ENCODE peak calls at places on chromosomes 7 and 10, in seven cellular contexts. R, C, F, S, T, W and X are unnamed samples. For H3K4me1, the result is how much of the 10 kb centered on the place peaks cover.

GRCh38 chr7:151890355-151891004 is 13.6 kb upstream of the PRKAG2 start:
- DNase-seq in C (peak), T (no peak), W (no peak), F (no peak), R (no peak), S (no peak), X (no peak)

GRCh38 chr10:62850646-62851045 is 34.5 kb upstream of the EGR2 start:
- DNase-seq in T (no peak), R (no peak), F (no peak), C (no peak), S (peak), W (no peak), X (no peak)

GRCh38 chr7:74544706-74545469 is 91.2 kb downstream of the GTF2IRD1 start:
- DNase-seq in C (peak), R (peak), F (peak), T (peak), S (peak), W (peak), X (peak)

GRCh38 chr10:92327445-92328433 is 36.8 kb downstream of the MARCHF5 start:
- DNase-seq in T (no peak), W (peak), C (no peak), R (no peak), S (no peak), F (no peak), X (no peak)

GRCh38 chr10:43252166-43252784 is 14.6 kb downstream of the RASGEF1A start:
- DNase-seq in T (no peak), W (no peak), S (no peak), F (no peak), R (no peak), C (peak), X (no peak)

GRCh38 chr10:2949948-2950354 is 117.4 kb upstream of the PFKP start:
- DNase-seq in R (no peak), F (peak), S (no peak), W (no peak), T (no peak), C (no peak), X (no peak)

GRCh38 chr7:55474944-55475911 is 97.1 kb downstream of the VOPP1 start:
- DNase-seq in R (no peak), W (no peak), F (no peak), S (no peak), T (no peak), C (peak), X (no peak)

GRCh38 chr10:75356484-75356883 is 45.1 kb downstream of the ZNF503 start:
- DNase-seq in F (no peak), R (no peak), W (no peak), T (no peak), S (peak), C (no peak), X (no peak)

GRCh38 chr10:125257521-125258105 is 97.2 kb upstream of the CTBP2 start:
- DNase-seq in S (no peak), C (no peak), F (no peak), T (no peak), W (peak), R (peak), X (no peak)

GRCh38 chr10:51980752-51981151 is 281.4 kb upstream of the CSTF2T start:
- DNase-seq in C (no peak), T (no peak), W (no peak), S (no peak), F (no peak), R (no peak), X (no peak)

GRCh38 chr7:101133621-101134398 is 6.9 kb downstream of the SERPINE1 start:
- DNase-seq in R (no peak), F (peak), C (no peak), T (peak), S (no peak), W (peak), X (no peak)

GRCh38 chr7:126937196-126937595 is 315.5 kb downstream of the GRM8 start:
- DNase-seq in R (no peak), W (no peak), C (no peak), S (no peak), T (no peak), F (no peak), X (no peak)

GRCh38 chr10:100364735-100365391 is 17.8 kb downstream of the SCD start:
- DNase-seq in T (peak), S (peak), R (no peak), W (peak), F (peak), C (peak), X (no peak)

GRCh38 chr10:15863733-15864132 is 3.4 kb upstream of the MINDY3 start:
- DNase-seq in F (no peak), C (no peak), T (no peak), R (no peak), W (no peak), S (no peak), X (no peak)

GRCh38 chr7:47520408-47520807 is 61.5 kb downstream of the TNS3 start:
- DNase-seq in R (no peak), T (peak), W (no peak), F (peak), C (no peak), S (no peak), X (no peak)

GRCh38 chr7:35555386-35555785 is 139.5 kb downstream of the HERPUD2 start:
- DNase-seq in R (no peak), F (no peak), S (no peak), W (no peak), C (no peak), T (no peak), X (no peak)

GRCh38 chr7:82507976-82508677 is 64.5 kb upstream of the CACNA2D1 start:
- DNase-seq in C (peak), W (no peak), R (peak), T (no peak), S (no peak), F (no peak), X (no peak)

GRCh38 chr7:142854505-142855400 is at the start of gene EPHB6:
- DNase-seq in T (peak), S (peak), C (peak), W (peak), F (peak), R (peak), X (peak)

GRCh38 chr7:7272294-7272693 is 90.0 kb downstream of the C1GALT1 start:
- DNase-seq in F (peak), C (no peak), T (no peak), R (no peak), W (peak), S (no peak), X (no peak)

GRCh38 chr7:7271094-7271874 is 88.9 kb downstream of the C1GALT1 start:
- DNase-seq in S (peak), C (no peak), R (no peak), W (peak), T (no peak), F (no peak), X (no peak)

GRCh38 chr7:7276151-7276550 is 93.8 kb downstream of the C1GALT1 start:
- DNase-seq in R (no peak), S (no peak), C (no peak), T (no peak), F (no peak), W (no peak), X (no peak)

GRCh38 chr7:7274782-7275181 is 92.4 kb downstream of the C1GALT1 start:
- DNase-seq in R (no peak), F (peak), W (peak), C (no peak), S (peak), T (no peak), X (no peak)
- H3K4ac ChIP-seq in R (no peak), F (no peak), W (no peak), C (no peak), S (no peak), T (no peak), X (no peak)

DNA sequence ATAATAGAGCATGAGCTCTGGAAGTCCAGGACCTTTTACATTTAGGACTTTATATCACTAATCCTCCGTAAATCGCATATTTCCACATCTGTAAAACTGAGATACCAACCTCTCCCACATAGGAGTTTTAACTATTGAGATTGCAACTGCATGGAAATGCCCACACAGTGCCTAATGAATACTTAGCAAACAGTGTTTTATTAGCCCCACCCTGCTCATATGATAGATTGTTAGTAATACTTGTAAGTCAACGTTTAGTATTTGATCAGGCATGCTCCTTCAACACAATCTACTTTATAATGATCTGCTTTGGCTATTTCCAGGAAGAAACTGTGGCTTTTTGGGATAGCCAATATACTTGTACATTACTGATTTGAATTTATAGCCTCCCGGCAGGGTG is 8.5 kb downstream of the PDZD8 start:
- DNase-seq in W (no peak), F (no peak), T (no peak), C (no peak), S (no peak), R (no peak), X (no peak)
- H3K4me1 ChIP-seq in W (under half), F (under half), T (under half), C (under half), S (under half), R (under half), X (under half)

DNA sequence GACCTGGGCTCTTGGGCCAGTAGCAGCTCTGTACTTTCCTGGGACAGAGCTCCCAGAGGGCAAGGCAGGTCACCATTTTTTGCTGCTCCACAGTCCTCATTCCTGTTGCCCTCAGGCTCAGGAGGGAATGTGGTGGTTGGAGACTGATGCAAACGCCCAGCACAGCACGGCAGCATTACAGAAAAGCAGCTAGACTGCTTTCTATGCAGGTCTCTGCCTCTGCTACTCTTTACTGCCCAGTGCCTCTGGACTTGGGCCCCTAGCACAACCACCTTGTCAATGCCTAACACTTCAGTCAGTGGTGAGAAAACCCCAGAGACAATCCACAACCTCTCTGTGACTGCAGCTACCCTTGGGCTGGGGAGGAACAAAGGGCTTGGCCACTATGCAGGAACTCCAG is 790.7 kb downstream of the PCDH15 start:
- DNase-seq in F (no peak), T (no peak), C (peak), S (peak), W (peak), R (no peak), X (no peak)
- H3K18ac ChIP-seq in F (no peak), T (no peak), C (no peak), S (no peak), W (no peak), R (no peak), X (no peak)

GRCh38 chr7:70142247-70142932 is 544.1 kb downstream of the AUTS2 start:
- DNase-seq in W (peak), R (no peak), S (no peak), F (no peak), T (no peak), C (no peak), X (no peak)
- H3K4ac ChIP-seq in W (no peak), R (no peak), S (no peak), F (no peak), T (no peak), C (no peak), X (no peak)

DNA sequence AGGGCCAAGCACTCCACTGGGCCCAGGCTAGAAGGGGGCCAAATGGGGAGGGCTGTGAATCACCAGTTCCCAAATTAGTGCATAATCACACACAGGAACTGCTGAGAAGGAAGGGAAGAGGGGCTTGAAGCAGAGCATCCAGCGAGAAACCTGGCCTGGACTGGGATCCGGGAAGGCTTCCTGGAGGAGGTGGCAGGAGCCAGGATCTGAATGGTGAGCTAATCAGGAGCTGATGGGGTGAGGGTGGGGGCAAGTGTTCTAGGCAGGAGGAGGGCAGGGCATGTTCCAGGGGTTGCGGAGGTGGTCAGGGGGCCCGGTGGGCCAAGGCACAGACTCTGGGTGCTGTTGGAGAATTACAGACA is 12.6 kb downstream of the PWWP2B start:
- DNase-seq in T (no peak), S (peak), R (no peak), F (no peak), W (no peak), C (no peak), X (no peak)
- H3K4me1 ChIP-seq in T (half or more), S (under half), R (under half), F (under half), W (half or more), C (under half), X (under half)

GRCh38 chr10:30417301-30417700 is 16.7 kb upstream of the MAP3K8 start:
- DNase-seq in R (no peak), C (no peak), S (no peak), F (no peak), T (no peak), W (no peak), X (no peak)
- H3K18ac ChIP-seq in R (no peak), C (no peak), S (no peak), F (no peak), T (peak), W (no peak), X (no peak)